ENCODE peak calls at places on chromosome 1, in five cellular contexts. C, W, B, U and S are unnamed samples.

GRCh38 chr1:5481889-5482288 is 510.3 kb downstream of the NPHP4 start:
- DNase-seq in C (no peak), W (no peak), B (no peak), U (peak), S (no peak)

GRCh38 chr1:56362994-56363770 is 216.2 kb downstream of the PLPP3 start:
- DNase-seq in C (no peak), W (no peak), B (no peak), U (no peak), S (peak)

GRCh38 chr1:46303872-46304326 is 401 bp downstream of the UQCRH start:
- DNase-seq in C (no peak), W (no peak), B (no peak), U (no peak), S (no peak)

GRCh38 chr1:205926213-205926612 is 17.0 kb downstream of the SLC26A9 start:
- DNase-seq in C (no peak), W (no peak), B (no peak), U (no peak), S (no peak)

GRCh38 chr1:208203127-208203847 is 40.9 kb downstream of the PLXNA2 start:
- DNase-seq in C (peak), W (peak), B (peak), U (peak), S (no peak)

GRCh38 chr1:229624906-229625871 is 733 bp downstream of the TAF5L start:
- DNase-seq in C (peak), W (peak), B (peak), U (peak), S (peak)

GRCh38 chr1:66246371-66247262 is 287.3 kb upstream of the SGIP1 start:
- DNase-seq in C (no peak), W (no peak), B (no peak), U (no peak), S (no peak)

GRCh38 chr1:173269490-173270230 is 62.5 kb upstream of the TNFSF4 start:
- DNase-seq in C (peak), W (peak), B (no peak), U (no peak), S (no peak)

GRCh38 chr1:185608166-185608565 is 126.0 kb upstream of the HMCN1 start:
- DNase-seq in C (peak), W (no peak), B (no peak), U (no peak), S (no peak)

GRCh38 chr1:215160351-215160750 is 77.8 kb downstream of the KCNK2 start:
- DNase-seq in C (no peak), W (no peak), B (no peak), U (no peak), S (no peak)

GRCh38 chr1:183778568-183779433 is 26.1 kb upstream of the RGL1 start:
- DNase-seq in C (no peak), W (no peak), B (no peak), U (no peak), S (no peak)

GRCh38 chr1:59025898-59026426 is 242.1 kb upstream of the JUN start:
- DNase-seq in C (no peak), W (peak), B (no peak), U (no peak), S (no peak)

GRCh38 chr1:41370756-41371420 is 9.7 kb downstream of the FOXO6 start:
- DNase-seq in C (no peak), W (no peak), B (no peak), U (no peak), S (no peak)

GRCh38 chr1:43147625-43148319 is 24.3 kb downstream of the EBNA1BP2 start:
- DNase-seq in C (peak), W (no peak), B (peak), U (peak), S (no peak)

GRCh38 chr1:224959121-224959520 is 29.6 kb downstream of the DNAH14 start:
- DNase-seq in C (no peak), W (no peak), B (no peak), U (no peak), S (no peak)

GRCh38 chr1:93080424-93080823 is 1.3 kb downstream of the MTF2 start:
- DNase-seq in C (peak), W (peak), B (no peak), U (no peak), S (peak)

GRCh38 chr1:221841291-221841982 is 99.5 kb upstream of the DUSP10 start:
- DNase-seq in C (no peak), W (no peak), B (no peak), U (no peak), S (no peak)

GRCh38 chr1:70319750-70320149 is 34.8 kb downstream of the ANKRD13C start:
- DNase-seq in C (peak), W (peak), B (no peak), U (no peak), S (no peak)